ENCODE peak calls at places on chromosomes 2 and 18, in ten cellular contexts. J is HTR-8/SVneo, N is osteoblast, K is epithelial cell of esophagus, W is posterior vena cava, Z is neural crest cell, S is fibroblast of the aortic adventitia, E is endothelial cell of umbilical vein, U is activated T-cell treated with anti-CD3 and anti-CD28 coated beads for 24 hours, C is nucleus accumbens. A is an unnamed sample.

GRCh38 chr2:95121495-95122196 is at the start of gene MRPS5:
- DNase-seq in J (peak; percentile 97), N (peak; percentile 98), K (peak; percentile 70), W (peak; percentile 95), Z (peak; percentile 86), S (peak; percentile 57), E (peak; percentile 74), U (peak; percentile 85), C (peak; percentile 78), A (peak; percentile 75)

GRCh38 chr18:8003878-8004675 is 437.0 kb downstream of the PTPRM start:
- DNase-seq in J (no peak), N (no peak), K (no peak), W (no peak), Z (no peak), S (peak; percentile 90), E (peak; percentile 79), U (no peak), C (no peak), A (peak; percentile 73)

GRCh38 chr2:71157124-71157802 is 26.8 kb downstream of the MPHOSPH10 start:
- DNase-seq in J (peak; percentile 54), N (peak; percentile 90), K (peak; percentile 41), W (no peak), Z (peak; percentile 89), S (peak; percentile 27), E (peak; percentile 42), U (peak; percentile 50), C (no peak), A (peak; percentile 37)

GRCh38 chr2:143422681-143423080 is 293.5 kb downstream of the ARHGAP15 start:
- DNase-seq in J (no peak), N (no peak), K (no peak), W (no peak), Z (no peak), S (no peak), E (no peak), U (no peak), C (no peak), A (no peak)

GRCh38 chr2:66849128-66849527 is 414.2 kb downstream of the MEIS1 start:
- DNase-seq in J (no peak), N (peak; percentile 9), K (no peak), W (no peak), Z (no peak), S (no peak), E (no peak), U (no peak), C (no peak), A (no peak)

GRCh38 chr2:233976087-233976486 is 58.9 kb downstream of the TRPM8 start:
- DNase-seq in J (no peak), N (no peak), K (no peak), W (no peak), Z (no peak), S (no peak), E (no peak), U (no peak), C (no peak), A (no peak)

GRCh38 chr2:180562378-180562777 is 418.0 kb upstream of the UBE2E3 start:
- DNase-seq in J (no peak), N (no peak), K (no peak), W (no peak), Z (no peak), S (peak; percentile 91), E (no peak), U (no peak), C (no peak), A (no peak)

GRCh38 chr2:236309669-236310029 is 45.4 kb upstream of the ASB18 start:
- DNase-seq in J (peak; percentile 57), N (peak; percentile 83), K (peak; percentile 43), W (no peak), Z (peak; percentile 43), S (peak; percentile 8), E (peak; percentile 39), U (no peak), C (no peak), A (peak; percentile 35)

GRCh38 chr2:41955641-41956040 is 92.2 kb upstream of the PKDCC start:
- DNase-seq in J (no peak), N (no peak), K (no peak), W (no peak), Z (no peak), S (no peak), E (no peak), U (no peak), C (no peak), A (no peak)

GRCh38 chr2:54606393-54606973 is 117.0 kb upstream of the EML6 start:
- DNase-seq in J (no peak), N (no peak), K (no peak), W (no peak), Z (no peak), S (peak; percentile 58), E (no peak), U (peak; percentile 38), C (no peak), A (no peak)

GRCh38 chr2:27379840-27380625 is 501 bp downstream of the ZNF513 start:
- DNase-seq in J (peak; percentile 29), N (peak; percentile 62), K (peak; percentile 37), W (peak; percentile 94), Z (peak; percentile 71), S (peak; percentile 35), E (peak; percentile 58), U (no peak), C (no peak), A (peak; percentile 52)

GRCh38 chr18:70490008-70490933 is 201.4 kb downstream of the SOCS6 start:
- DNase-seq in J (peak; percentile 14), N (no peak), K (peak; percentile 60), W (no peak), Z (peak; percentile 51), S (peak; percentile 71), E (peak; percentile 57), U (peak; percentile 9), C (peak; percentile 19), A (peak; percentile 66)

GRCh38 chr2:235954888-235955480 is 213.2 kb downstream of the GBX2 start:
- DNase-seq in J (no peak), N (peak; percentile 9), K (no peak), W (no peak), Z (no peak), S (no peak), E (no peak), U (no peak), C (no peak), A (no peak)

GRCh38 chr2:84694088-84694622 is 177.9 kb downstream of the DNAH6 start:
- DNase-seq in J (no peak), N (no peak), K (no peak), W (no peak), Z (no peak), S (no peak), E (no peak), U (peak; percentile 1), C (no peak), A (no peak)

GRCh38 chr18:61628085-61628484 is 264.7 kb downstream of the RNF152 start:
- DNase-seq in J (no peak), N (no peak), K (peak; percentile 72), W (no peak), Z (no peak), S (no peak), E (peak; percentile 75), U (no peak), C (no peak), A (peak; percentile 11)

GRCh38 chr2:75053484-75054112 is 95.2 kb downstream of the POLE4 start:
- DNase-seq in J (peak; percentile 56), N (peak; percentile 88), K (peak; percentile 64), W (no peak), Z (peak; percentile 16), S (no peak), E (peak; percentile 10), U (no peak), C (no peak), A (peak; percentile 20)

GRCh38 chr2:231512222-231512621 is 18.0 kb downstream of the NMUR1 start:
- DNase-seq in J (no peak), N (no peak), K (peak; percentile 36), W (peak; percentile 75), Z (peak; percentile 23), S (no peak), E (no peak), U (no peak), C (peak; percentile 48), A (no peak)

GRCh38 chr2:228181098-228182019 is at the start of gene SPHKAP:
- DNase-seq in J (no peak), N (peak; percentile 26), K (no peak), W (no peak), Z (peak; percentile 6), S (no peak), E (no peak), U (no peak), C (no peak), A (no peak)

GRCh38 chr2:151183072-151183580 is 78.5 kb downstream of the RBM43 start:
- DNase-seq in J (no peak), N (no peak), K (no peak), W (no peak), Z (no peak), S (no peak), E (no peak), U (no peak), C (no peak), A (no peak)

GRCh38 chr2:96683972-96684820 is 41.6 kb downstream of the FER1L5 start:
- DNase-seq in J (no peak), N (peak; percentile 41), K (no peak), W (no peak), Z (no peak), S (no peak), E (no peak), U (no peak), C (no peak), A (no peak)

GRCh38 chr2:172680595-172681176 is 55.0 kb upstream of the RAPGEF4 start:
- DNase-seq in J (no peak), N (no peak), K (no peak), W (no peak), Z (no peak), S (peak; percentile 94), E (peak; percentile 90), U (no peak), C (no peak), A (peak; percentile 85)

GRCh38 chr18:2855560-2856350 is 8.9 kb downstream of the EMILIN2 start:
- DNase-seq in J (no peak), N (no peak), K (peak; percentile 70), W (no peak), Z (no peak), S (no peak), E (no peak), U (no peak), C (no peak), A (no peak)

GRCh38 chr2:170505631-170506270 is 209.4 kb upstream of the SP5 start:
- DNase-seq in J (no peak), N (no peak), K (no peak), W (peak; percentile 89), Z (no peak), S (peak; percentile 44), E (peak; percentile 62), U (no peak), C (peak; percentile 88), A (peak; percentile 56)

GRCh38 chr2:136131484-136131960 is 13.6 kb upstream of the CXCR4 start:
- DNase-seq in J (no peak), N (no peak), K (no peak), W (no peak), Z (no peak), S (no peak), E (no peak), U (no peak), C (no peak), A (no peak)

GRCh38 chr2:159542101-159542500 is 74.2 kb downstream of the BAZ2B start:
- DNase-seq in J (no peak), N (no peak), K (no peak), W (no peak), Z (no peak), S (no peak), E (no peak), U (no peak), C (no peak), A (no peak)

GRCh38 chr2:42858140-42859005 is 66.0 kb upstream of the HAAO start:
- DNase-seq in J (no peak), N (no peak), K (no peak), W (no peak), Z (no peak), S (no peak), E (no peak), U (no peak), C (no peak), A (no peak)

GRCh38 chr2:46615555-46616487 is 136.5 kb downstream of the TMEM247 start:
- DNase-seq in J (no peak), N (peak; percentile 36), K (no peak), W (no peak), Z (no peak), S (peak; percentile 18), E (peak; percentile 26), U (no peak), C (peak; percentile 42), A (peak; percentile 30)